ENCODE peak calls at places on chromosomes 12 and 14, in five cellular contexts. L is astrocyte of the cerebellum; N is LoVo; A is Caco-2; U is activated CD4-positive, alpha-beta T cell treated with anti-CD3 and anti-CD28 coated beads, Interleukin-2, amount 10 ng/mL, durations not matched to agents 7 days and 5 days. P is an unnamed sample.
A peak's percentile ranks its signal among the peaks of the same experiment; 100 is the strongest.

GRCh38 chr12:131471271-131471905 is 239.5 kb upstream of the SFSWAP start:
- DNase-seq in N (peak; percentile 14), U (no peak), A (no peak), L (no peak), P (no peak)

GRCh38 chr14:20970983-20971704 is 15.9 kb downstream of the RNASE2 start:
- DNase-seq in L (peak; percentile 64), A (peak; percentile 92), U (peak; percentile 77), N (peak; percentile 87), P (peak; percentile 47)

GRCh38 chr12:119835068-119835467 is 42.1 kb downstream of the CIT start:
- DNase-seq in U (no peak), A (peak; percentile 7), N (no peak), L (no peak), P (no peak)

GRCh38 chr14:77120771-77121743 is 20.5 kb downstream of the ZDHHC22 start:
- DNase-seq in U (peak; percentile 61), L (no peak), A (no peak), N (no peak), P (no peak)

GRCh38 chr12:126286203-126286602 is 1221.0 kb downstream of the AACS start:
- DNase-seq in U (no peak), N (no peak), A (no peak), L (no peak), P (no peak)

GRCh38 chr12:28369483-28369882 is 179.2 kb downstream of the CCDC91 start:
- DNase-seq in U (no peak), A (no peak), L (no peak), N (no peak), P (no peak)

GRCh38 chr14:72595152-72595551 is 298.7 kb downstream of the DPF3 start:
- DNase-seq in N (no peak), A (no peak), U (no peak), L (no peak), P (no peak)

GRCh38 chr12:49279706-49280159 is 14.9 kb downstream of the TUBA1C start:
- DNase-seq in A (no peak), U (no peak), N (no peak), L (no peak), P (no peak)

GRCh38 chr12:119363037-119363436 is 28.5 kb downstream of the CCDC60 start:
- DNase-seq in L (no peak), U (no peak), A (no peak), N (no peak), P (no peak)

GRCh38 chr12:49323524-49324097 is 556 bp downstream of the TROAP start:
- DNase-seq in A (no peak), N (no peak), U (no peak), L (no peak), P (no peak)

GRCh38 chr14:31255286-31255685 is 47.7 kb upstream of the HECTD1 start:
- DNase-seq in A (no peak), N (no peak), L (no peak), U (no peak), P (no peak)

GRCh38 chr12:100484891-100485511 is 11.3 kb downstream of the NR1H4 start:
- DNase-seq in U (no peak), N (no peak), L (no peak), A (no peak), P (no peak)

GRCh38 chr12:13368971-13369370 is 172.4 kb downstream of the EMP1 start:
- DNase-seq in N (no peak), L (no peak), A (no peak), U (no peak), P (no peak)

GRCh38 chr12:91099373-91099772 is 11.9 kb downstream of the LUM start:
- DNase-seq in N (peak; percentile 34), L (no peak), U (no peak), A (no peak), P (no peak)

GRCh38 chr12:124667671-124668337 is 100.4 kb upstream of the NCOR2 start:
- DNase-seq in N (no peak), A (peak; percentile 64), L (no peak), U (no peak), P (no peak)

GRCh38 chr12:93536111-93536765 is 36.2 kb upstream of the SOCS2 start:
- DNase-seq in L (no peak), U (no peak), N (no peak), A (no peak), P (no peak)

GRCh38 chr14:24695265-24696241 is 61.6 kb upstream of the GZMB start:
- DNase-seq in N (no peak), L (no peak), A (no peak), U (no peak), P (no peak)

GRCh38 chr14:87386453-87386980 is 606.5 kb downstream of the GALC start:
- DNase-seq in N (no peak), L (no peak), A (no peak), U (no peak), P (no peak)

GRCh38 chr14:34971381-34971780 is 11.4 kb upstream of the SRP54 start:
- DNase-seq in A (no peak), L (no peak), U (no peak), N (no peak), P (no peak)

GRCh38 chr12:57452181-57452936 is 2.7 kb upstream of the INHBE start:
- DNase-seq in N (no peak), U (no peak), L (no peak), A (no peak), P (peak; percentile 22)

GRCh38 chr12:122862110-122862634 is 26.9 kb downstream of the HIP1R start:
- DNase-seq in U (no peak), L (no peak), N (no peak), A (no peak), P (no peak)

GRCh38 chr12:11209098-11209497 is 22.4 kb upstream of the TAS2R42 start:
- DNase-seq in U (no peak), L (no peak), A (peak; percentile 30), N (no peak), P (no peak)

GRCh38 chr14:67285876-67286452 is 44.7 kb downstream of the PALS1 start:
- DNase-seq in N (peak; percentile 38), U (no peak), L (peak; percentile 55), A (peak; percentile 25), P (peak; percentile 23)

GRCh38 chr12:52181757-52182156 is 10.1 kb downstream of the KRT80 start:
- DNase-seq in A (no peak), N (no peak), U (no peak), L (peak; percentile 74), P (no peak)

GRCh38 chr12:57729321-57729844 is 9.2 kb downstream of the AGAP2 start:
- DNase-seq in L (no peak), A (no peak), U (no peak), N (no peak), P (no peak)

GRCh38 chr12:53100466-53101151 is 2.7 kb upstream of the SOAT2 start:
- DNase-seq in N (no peak), A (no peak), U (no peak), L (no peak), P (no peak)

GRCh38 chr12:19819231-19819630 is 379.9 kb downstream of the AEBP2 start:
- DNase-seq in L (no peak), A (no peak), N (no peak), U (no peak), P (no peak)

GRCh38 chr12:28996688-28997087 is 152.4 kb upstream of the FAR2 start:
- DNase-seq in L (no peak), A (no peak), N (no peak), U (no peak), P (no peak)

GRCh38 chr12:953776-954175 is 4.3 kb upstream of the RAD52 start:
- DNase-seq in U (no peak), N (peak; percentile 38), A (no peak), L (no peak), P (no peak)

GRCh38 chr12:114306646-114307045 is 99.3 kb downstream of the TBX5 start:
- DNase-seq in A (no peak), U (no peak), L (no peak), N (no peak), P (peak; percentile 7)

GRCh38 chr14:37369446-37369845 is 171.7 kb downstream of the MIPOL1 start:
- DNase-seq in A (no peak), U (no peak), L (no peak), N (no peak), P (no peak)

GRCh38 chr14:101828038-101828437 is 66.5 kb downstream of the PPP2R5C start:
- DNase-seq in L (no peak), N (no peak), A (no peak), U (no peak), P (peak; percentile 27)

GRCh38 chr12:41189395-41190251 is 1.5 kb downstream of the PDZRN4 start:
- DNase-seq in L (no peak), N (no peak), A (no peak), U (no peak), P (no peak)

GRCh38 chr14:104442611-104443390 is 136.8 kb upstream of the C14orf180 start:
- DNase-seq in N (no peak), U (peak; percentile 3), L (no peak), A (no peak), P (no peak)

GRCh38 chr14:69880851-69881250 is 1.6 kb downstream of the SMOC1 start:
- DNase-seq in L (no peak), N (no peak), A (no peak), U (no peak), P (no peak)

GRCh38 chr14:100679707-100680438 is 46.8 kb upstream of the DLK1 start:
- DNase-seq in A (no peak), U (no peak), N (no peak), L (peak; percentile 83), P (peak; percentile 60)

GRCh38 chr12:114995891-114996290 is 311.9 kb upstream of the TBX3 start:
- DNase-seq in U (no peak), N (peak; percentile 65), A (no peak), L (no peak), P (no peak)

GRCh38 chr12:7023096-7023495 is 4.8 kb upstream of the LPCAT3 start:
- DNase-seq in A (no peak), L (no peak), U (no peak), N (no peak), P (no peak)

GRCh38 chr12:65881348-65881961 is 57.2 kb downstream of the HMGA2 start:
- DNase-seq in A (no peak), L (no peak), N (no peak), U (no peak), P (peak; percentile 78)